ENCODE peak calls at places on chromosomes 16 and 17, in eight cellular contexts. I, A, O, J, H, Y, B and R are unnamed samples.

GRCh38 chr16:2841606-2842339 is 11.7 kb downstream of the ZG16B start:
- DNase-seq in J (no peak), I (no peak), Y (no peak), O (no peak), A (no peak), B (no peak), H (no peak), R (peak)

GRCh38 chr17:41060052-41060604 is at the start of gene KRTAP2-3:
- DNase-seq in B (peak), A (no peak), I (peak), H (no peak), J (no peak), Y (no peak), O (no peak), R (no peak)

GRCh38 chr16:48334325-48334724 is 50.9 kb downstream of the SIAH1 start:
- DNase-seq in J (no peak), O (no peak), B (no peak), I (no peak), Y (no peak), A (no peak), H (no peak), R (no peak)

GRCh38 chr17:13671771-13672170 is 70.0 kb upstream of the HS3ST3A1 start:
- DNase-seq in Y (no peak), B (no peak), J (no peak), H (no peak), O (no peak), A (no peak), I (no peak), R (no peak)

GRCh38 chr16:85237817-85238216 is 125.5 kb upstream of the CIBAR2 start:
- DNase-seq in B (no peak), J (no peak), H (no peak), A (no peak), Y (no peak), O (no peak), I (no peak), R (no peak)

GRCh38 chr16:80142940-80143339 is 397.9 kb upstream of the DYNLRB2 start:
- DNase-seq in O (no peak), A (no peak), Y (no peak), H (no peak), J (no peak), B (no peak), I (no peak), R (no peak)

GRCh38 chr17:5099271-5099670 is 12.4 kb downstream of the ZNF232 start:
- DNase-seq in J (no peak), I (no peak), O (no peak), A (no peak), B (no peak), H (no peak), Y (no peak), R (no peak)

GRCh38 chr17:73932216-73932749 is 271.2 kb upstream of the RPL38 start:
- DNase-seq in J (no peak), A (no peak), I (no peak), H (no peak), O (no peak), Y (no peak), B (no peak), R (no peak)

GRCh38 chr17:8056232-8056975 is 17.5 kb downstream of the ALOX15B start:
- DNase-seq in A (peak), Y (peak), H (peak), O (peak), J (peak), I (no peak), B (peak), R (no peak)

GRCh38 chr16:78099372-78100161 is at the start of gene WWOX:
- DNase-seq in J (peak), I (peak), H (peak), Y (peak), O (peak), B (peak), A (peak), R (peak)
- TF ChIP-seq POLR2A in J (no peak), I (peak), H (peak), Y (peak), O (no peak), B (no peak), A (peak), R (peak)

DNA sequence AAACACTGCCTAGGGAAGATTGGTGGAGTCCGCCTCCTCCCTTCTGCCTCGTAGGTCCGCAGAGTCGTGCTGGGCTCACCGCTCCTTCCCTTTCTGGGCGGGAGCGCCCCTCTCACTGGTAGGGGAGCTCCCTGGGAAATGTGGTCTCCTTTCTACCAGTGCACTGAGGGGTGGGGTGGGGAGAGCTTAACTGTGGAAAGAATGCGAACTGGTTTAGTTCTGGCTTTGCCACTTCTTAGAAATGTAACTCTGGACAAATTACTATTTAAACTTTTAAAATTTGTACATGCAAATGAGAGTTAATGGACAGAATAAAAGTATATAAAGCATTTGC is 105.7 kb downstream of the RPTOR start:
- DNase-seq in I (no peak), J (no peak), B (no peak), H (no peak), A (no peak), O (no peak), Y (no peak), R (no peak)
- TF ChIP-seq POLR2A in I (no peak), J (no peak), B (no peak), H (no peak), A (no peak), O (no peak), Y (no peak), R (no peak)

GRCh38 chr16:30893744-30894539 is at the start of gene BCL7C:
- DNase-seq in H (peak), A (peak), I (peak), J (peak), B (peak), Y (no peak), O (peak), R (peak)
- TF ChIP-seq POLR2A in H (peak), A (peak), I (peak), J (no peak), B (peak), Y (peak), O (no peak), R (peak)

DNA sequence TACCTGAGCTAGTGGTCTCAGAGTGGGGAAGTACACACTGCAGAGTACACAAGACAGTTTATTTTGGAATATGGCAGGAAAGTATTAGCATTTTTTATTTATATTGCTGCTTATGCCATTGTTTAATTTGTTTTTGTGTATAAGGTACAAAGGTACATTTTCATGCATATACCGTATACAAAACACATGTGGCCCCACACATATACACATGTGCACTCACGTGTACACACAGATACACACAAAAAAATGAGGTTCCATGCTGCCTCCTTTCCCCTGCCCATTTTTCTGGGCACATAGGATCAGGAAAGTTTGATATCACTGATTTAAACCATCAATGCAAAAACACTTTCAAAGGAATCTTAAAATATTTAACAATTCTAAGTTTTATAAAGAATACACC is 12.9 kb downstream of the IGSF6 start:
- DNase-seq in J (no peak), I (no peak), H (no peak), Y (no peak), A (no peak), O (no peak), B (no peak), R (no peak)
- TF ChIP-seq POLR2A in J (no peak), I (no peak), H (no peak), Y (no peak), A (no peak), O (no peak), B (no peak), R (no peak)

GRCh38 chr17:45236002-45236606 is 14.4 kb downstream of the FMNL1 start:
- DNase-seq in B (no peak), A (no peak), H (no peak), I (no peak), O (no peak), Y (no peak), J (no peak), R (no peak)

GRCh38 chr17:45237686-45238085 is 16.0 kb downstream of the FMNL1 start:
- DNase-seq in O (no peak), J (no peak), I (no peak), H (no peak), A (no peak), B (no peak), Y (no peak), R (no peak)

GRCh38 chr17:45235071-45236001 is 13.7 kb downstream of the FMNL1 start:
- DNase-seq in A (peak), Y (no peak), J (peak), O (peak), H (peak), B (peak), I (peak), R (peak)

GRCh38 chr17:45240905-45241314 is 19.2 kb downstream of the FMNL1 start:
- DNase-seq in A (no peak), I (no peak), O (no peak), B (no peak), J (no peak), Y (no peak), H (peak), R (no peak)

GRCh38 chr17:45238155-45238774 is 16.6 kb downstream of the FMNL1 start:
- DNase-seq in J (no peak), I (no peak), Y (no peak), B (no peak), A (no peak), H (no peak), O (no peak), R (no peak)
- TF ChIP-seq POLR2A in J (no peak), I (no peak), Y (no peak), B (no peak), A (no peak), H (no peak), O (no peak), R (no peak)

DNA sequence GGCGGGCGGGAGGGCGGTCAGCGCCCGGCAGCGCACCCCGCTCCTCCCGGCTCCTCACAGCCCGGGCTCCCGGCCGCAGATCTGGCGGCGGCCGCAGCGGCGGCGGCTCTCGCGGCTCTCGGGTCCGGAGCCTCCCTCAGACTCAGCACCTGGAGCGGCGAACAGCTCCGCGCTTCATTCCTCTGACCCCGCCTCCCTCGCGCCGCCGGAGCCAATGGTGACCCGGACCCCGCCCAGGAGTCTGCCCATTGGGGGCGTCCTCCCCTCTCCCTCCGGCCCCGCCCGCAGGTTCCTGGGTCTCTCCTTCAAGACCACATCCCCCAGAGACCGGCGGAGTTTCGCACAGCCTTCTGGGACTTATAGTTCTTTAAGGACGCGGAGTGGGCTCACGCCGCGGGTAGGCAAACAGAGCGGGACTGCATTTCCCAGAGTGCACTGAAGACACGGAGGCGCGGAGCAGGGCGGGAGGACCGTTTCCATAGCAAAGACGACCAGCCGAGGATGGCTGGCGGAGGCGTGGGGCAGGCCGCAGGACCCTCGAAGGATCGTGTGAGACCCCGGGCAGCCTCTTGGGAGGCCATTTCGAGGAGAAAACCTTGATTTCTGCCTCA is at the start of gene SMPD3:
- DNase-seq in Y (peak), O (peak), H (peak), J (peak), B (peak), A (peak), I (peak), R (peak)
- TF ChIP-seq POLR2A in Y (no peak), O (no peak), H (peak), J (peak), B (no peak), A (peak), I (peak), R (no peak)